ENCODE peak calls at places on chromosomes 1 and 21, in six cellular contexts. One of them, this sample, is unnamed.

GRCh38 chr1:2166695-2167094 is 27.9 kb downstream of the FAAP20 start:
- DNase-seq in mammary epithelial cell: no peak
- DNase-seq in DND-41: no peak
- DNase-seq in K562: no peak
- DNase-seq in kidney: no peak
- DNase-seq in fibroblast of lung: no peak
- DNase-seq in this sample: no peak

GRCh38 chr1:109883248-109883955 is 27.2 kb upstream of the CSF1 start:
- DNase-seq in mammary epithelial cell: no peak
- DNase-seq in DND-41: no peak
- DNase-seq in K562: no peak
- DNase-seq in kidney: no peak
- DNase-seq in fibroblast of lung: no peak
- DNase-seq in this sample: no peak

GRCh38 chr1:156172696-156173470 is 19.5 kb downstream of the SEMA4A start:
- DNase-seq in mammary epithelial cell: no peak
- DNase-seq in DND-41: no peak
- DNase-seq in K562: peak
- DNase-seq in kidney: no peak
- DNase-seq in fibroblast of lung: no peak
- DNase-seq in this sample: no peak

GRCh38 chr1:233675893-233676292 is 62.0 kb downstream of the KCNK1 start:
- DNase-seq in mammary epithelial cell: no peak
- DNase-seq in DND-41: no peak
- DNase-seq in K562: no peak
- DNase-seq in kidney: no peak
- DNase-seq in fibroblast of lung: no peak
- DNase-seq in this sample: no peak

GRCh38 chr1:26154750-26155149 is 4.1 kb upstream of the FAM110D start:
- DNase-seq in mammary epithelial cell: no peak
- DNase-seq in DND-41: no peak
- DNase-seq in K562: no peak
- DNase-seq in kidney: no peak
- DNase-seq in fibroblast of lung: no peak
- DNase-seq in this sample: no peak

GRCh38 chr1:11521605-11522399 is 42.8 kb downstream of the DISP3 start:
- DNase-seq in mammary epithelial cell: no peak
- DNase-seq in DND-41: no peak
- DNase-seq in K562: no peak
- DNase-seq in kidney: peak
- DNase-seq in fibroblast of lung: no peak
- DNase-seq in this sample: no peak

GRCh38 chr1:44112486-44112885 is 6.1 kb upstream of the KLF17 start:
- DNase-seq in mammary epithelial cell: no peak
- DNase-seq in DND-41: no peak
- DNase-seq in K562: no peak
- DNase-seq in kidney: no peak
- DNase-seq in fibroblast of lung: no peak
- DNase-seq in this sample: no peak

GRCh38 chr1:97006044-97006676 is 284.6 kb downstream of the PTBP2 start:
- DNase-seq in mammary epithelial cell: peak
- DNase-seq in DND-41: no peak
- DNase-seq in K562: no peak
- DNase-seq in kidney: no peak
- DNase-seq in fibroblast of lung: peak
- DNase-seq in this sample: no peak

GRCh38 chr1:1058921-1059493 is 15.1 kb downstream of the RNF223 start:
- DNase-seq in mammary epithelial cell: peak
- DNase-seq in DND-41: no peak
- DNase-seq in K562: peak
- DNase-seq in kidney: no peak
- DNase-seq in fibroblast of lung: no peak
- DNase-seq in this sample: no peak

GRCh38 chr1:164557270-164557669 is 1.7 kb upstream of the PBX1 start:
- DNase-seq in mammary epithelial cell: peak
- DNase-seq in DND-41: no peak
- DNase-seq in K562: no peak
- DNase-seq in kidney: no peak
- DNase-seq in fibroblast of lung: no peak
- DNase-seq in this sample: no peak

GRCh38 chr1:217138839-217139466 is 415.7 kb upstream of the ESRRG start:
- DNase-seq in mammary epithelial cell: no peak
- DNase-seq in DND-41: no peak
- DNase-seq in K562: no peak
- DNase-seq in kidney: peak
- DNase-seq in fibroblast of lung: no peak
- DNase-seq in this sample: no peak

GRCh38 chr1:220335668-220336067 is 63.4 kb upstream of the RAB3GAP2 start:
- DNase-seq in mammary epithelial cell: peak
- DNase-seq in DND-41: no peak
- DNase-seq in K562: no peak
- DNase-seq in kidney: no peak
- DNase-seq in fibroblast of lung: no peak
- DNase-seq in this sample: no peak

GRCh38 chr1:182303778-182304177 is 87.8 kb downstream of the GLUL start:
- DNase-seq in mammary epithelial cell: no peak
- DNase-seq in DND-41: no peak
- DNase-seq in K562: no peak
- DNase-seq in kidney: no peak
- DNase-seq in fibroblast of lung: no peak
- DNase-seq in this sample: no peak

GRCh38 chr21:42311816-42312625 is 3.2 kb downstream of the TFF3 start:
- DNase-seq in mammary epithelial cell: no peak
- DNase-seq in DND-41: no peak
- DNase-seq in K562: no peak
- DNase-seq in kidney: no peak
- DNase-seq in fibroblast of lung: no peak
- DNase-seq in this sample: peak

GRCh38 chr1:29719253-29719652 is 482.9 kb downstream of the PTPRU start:
- DNase-seq in mammary epithelial cell: peak
- DNase-seq in DND-41: no peak
- DNase-seq in K562: no peak
- DNase-seq in kidney: no peak
- DNase-seq in fibroblast of lung: no peak
- DNase-seq in this sample: no peak

GRCh38 chr1:216566809-216567208 is 143.6 kb upstream of the USH2A start:
- DNase-seq in mammary epithelial cell: peak
- DNase-seq in DND-41: no peak
- DNase-seq in K562: no peak
- DNase-seq in kidney: no peak
- DNase-seq in fibroblast of lung: peak
- DNase-seq in this sample: no peak

GRCh38 chr1:86429830-86430229 is 5.9 kb downstream of the CLCA2 start:
- DNase-seq in mammary epithelial cell: peak
- DNase-seq in DND-41: peak
- DNase-seq in K562: no peak
- DNase-seq in kidney: no peak
- DNase-seq in fibroblast of lung: peak
- DNase-seq in this sample: peak

GRCh38 chr1:94708811-94709210 is 111.3 kb upstream of the SLC44A3 start:
- DNase-seq in mammary epithelial cell: no peak
- DNase-seq in DND-41: no peak
- DNase-seq in K562: no peak
- DNase-seq in kidney: no peak
- DNase-seq in fibroblast of lung: no peak
- DNase-seq in this sample: no peak

GRCh38 chr1:219676012-219676770 is 63.3 kb upstream of the ZC3H11B start:
- DNase-seq in mammary epithelial cell: no peak
- DNase-seq in DND-41: no peak
- DNase-seq in K562: no peak
- DNase-seq in kidney: no peak
- DNase-seq in fibroblast of lung: no peak
- DNase-seq in this sample: no peak

GRCh38 chr1:39080884-39081265 is 54.7 kb downstream of the NDUFS5 start:
- DNase-seq in mammary epithelial cell: no peak
- DNase-seq in DND-41: no peak
- DNase-seq in K562: peak
- DNase-seq in kidney: peak
- DNase-seq in fibroblast of lung: no peak
- DNase-seq in this sample: no peak

GRCh38 chr21:16633851-16634521 is 878.9 kb upstream of the CXADR start:
- DNase-seq in mammary epithelial cell: no peak
- DNase-seq in DND-41: no peak
- DNase-seq in K562: no peak
- DNase-seq in kidney: no peak
- DNase-seq in fibroblast of lung: peak
- DNase-seq in this sample: no peak

GRCh38 chr1:228989176-228989575 is 253.9 kb downstream of the RHOU start:
- DNase-seq in mammary epithelial cell: no peak
- DNase-seq in DND-41: no peak
- DNase-seq in K562: no peak
- DNase-seq in kidney: no peak
- DNase-seq in fibroblast of lung: no peak
- DNase-seq in this sample: no peak

GRCh38 chr1:237562247-237562823 is 328.4 kb downstream of the ZP4 start:
- DNase-seq in mammary epithelial cell: peak
- DNase-seq in DND-41: no peak
- DNase-seq in K562: peak
- DNase-seq in kidney: no peak
- DNase-seq in fibroblast of lung: peak
- DNase-seq in this sample: no peak

GRCh38 chr1:109298666-109299086 is 8.1 kb downstream of the MYBPHL start:
- DNase-seq in mammary epithelial cell: peak
- DNase-seq in DND-41: no peak
- DNase-seq in K562: peak
- DNase-seq in kidney: peak
- DNase-seq in fibroblast of lung: no peak
- DNase-seq in this sample: no peak

GRCh38 chr1:111602974-111603373 is 16.6 kb upstream of the RAP1A start:
- DNase-seq in mammary epithelial cell: no peak
- DNase-seq in DND-41: no peak
- DNase-seq in K562: no peak
- DNase-seq in kidney: no peak
- DNase-seq in fibroblast of lung: no peak
- DNase-seq in this sample: no peak

GRCh38 chr1:67213164-67213563 is 46.9 kb downstream of the IL23R start:
- DNase-seq in mammary epithelial cell: no peak
- DNase-seq in DND-41: peak
- DNase-seq in K562: peak
- DNase-seq in kidney: no peak
- DNase-seq in fibroblast of lung: peak
- DNase-seq in this sample: no peak

GRCh38 chr1:186848509-186849130 is 19.9 kb downstream of the PLA2G4A start:
- DNase-seq in mammary epithelial cell: no peak
- DNase-seq in DND-41: no peak
- DNase-seq in K562: no peak
- DNase-seq in kidney: no peak
- DNase-seq in fibroblast of lung: no peak
- DNase-seq in this sample: no peak

GRCh38 chr21:42626171-42626570 is 27.2 kb upstream of the PDE9A start:
- DNase-seq in mammary epithelial cell: no peak
- DNase-seq in DND-41: no peak
- DNase-seq in K562: no peak
- DNase-seq in kidney: peak
- DNase-seq in fibroblast of lung: no peak
- DNase-seq in this sample: no peak

GRCh38 chr21:41219498-41220207 is 51.7 kb downstream of the BACE2 start:
- DNase-seq in mammary epithelial cell: peak
- DNase-seq in DND-41: no peak
- DNase-seq in K562: no peak
- DNase-seq in kidney: no peak
- DNase-seq in fibroblast of lung: no peak
- DNase-seq in this sample: no peak

DNA sequence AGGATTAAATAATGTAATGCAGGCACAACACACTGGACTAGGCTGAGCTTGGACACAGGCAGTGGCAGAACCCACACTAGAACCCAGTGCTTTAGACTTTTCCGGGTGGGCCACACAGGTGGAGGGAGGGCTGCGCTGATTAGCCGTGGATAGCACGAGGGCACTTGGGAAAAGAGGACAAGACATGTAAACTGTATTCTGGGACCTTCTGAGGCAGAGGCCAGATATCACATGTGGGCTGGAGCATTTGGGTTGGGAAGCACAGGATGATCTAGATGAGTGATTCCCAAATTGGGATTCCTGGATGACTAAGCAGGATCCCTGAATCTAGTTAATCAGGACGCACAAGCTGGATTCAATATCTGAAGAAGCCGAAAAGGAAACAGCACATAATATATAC is 20.3 kb upstream of the A3GALT2 start:
- DNase-seq in mammary epithelial cell: no peak
- DNase-seq in DND-41: no peak
- DNase-seq in K562: no peak
- DNase-seq in kidney: no peak
- DNase-seq in fibroblast of lung: no peak
- DNase-seq in this sample: no peak
- H3K4me3 ChIP-seq in mammary epithelial cell: no peak
- H3K4me3 ChIP-seq in DND-41: no peak
- H3K4me3 ChIP-seq in K562: no peak
- H3K4me3 ChIP-seq in kidney: no peak
- H3K4me3 ChIP-seq in fibroblast of lung: no peak
- H3K4me3 ChIP-seq in this sample: no peak

GRCh38 chr1:223129229-223129851 is 13.7 kb downstream of the TLR5 start:
- DNase-seq in mammary epithelial cell: no peak
- DNase-seq in DND-41: no peak
- DNase-seq in K562: peak
- DNase-seq in kidney: peak
- DNase-seq in fibroblast of lung: peak
- DNase-seq in this sample: peak
- TF ChIP-seq CTCF in mammary epithelial cell: peak
- TF ChIP-seq CTCF in DND-41: no peak
- TF ChIP-seq CTCF in K562: peak
- TF ChIP-seq CTCF in kidney: peak
- TF ChIP-seq CTCF in fibroblast of lung: peak
- TF ChIP-seq CTCF in this sample: peak

GRCh38 chr1:93347319-93347899 is 1.7 kb downstream of the DR1 start:
- DNase-seq in mammary epithelial cell: no peak
- DNase-seq in DND-41: no peak
- DNase-seq in K562: no peak
- DNase-seq in kidney: no peak
- DNase-seq in fibroblast of lung: no peak
- DNase-seq in this sample: no peak

GRCh38 chr1:93345633-93346471 is at the start of gene DR1:
- DNase-seq in mammary epithelial cell: peak
- DNase-seq in DND-41: peak
- DNase-seq in K562: peak
- DNase-seq in kidney: peak
- DNase-seq in fibroblast of lung: peak
- DNase-seq in this sample: peak

GRCh38 chr1:93346472-93346991 is 825 bp downstream of the DR1 start:
- DNase-seq in mammary epithelial cell: peak
- DNase-seq in DND-41: peak
- DNase-seq in K562: peak
- DNase-seq in kidney: no peak
- DNase-seq in fibroblast of lung: no peak
- DNase-seq in this sample: peak

GRCh38 chr1:93344886-93345632 is 648 bp upstream of the DR1 start:
- DNase-seq in mammary epithelial cell: no peak
- DNase-seq in DND-41: no peak
- DNase-seq in K562: no peak
- DNase-seq in kidney: no peak
- DNase-seq in fibroblast of lung: no peak
- DNase-seq in this sample: no peak

GRCh38 chr1:93344484-93344883 is 1.2 kb upstream of the DR1 start:
- DNase-seq in mammary epithelial cell: no peak
- DNase-seq in DND-41: no peak
- DNase-seq in K562: no peak
- DNase-seq in kidney: peak
- DNase-seq in fibroblast of lung: no peak
- DNase-seq in this sample: no peak
- H3K9ac ChIP-seq in mammary epithelial cell: no peak
- H3K9ac ChIP-seq in DND-41: no peak
- H3K9ac ChIP-seq in K562: peak
- H3K9ac ChIP-seq in kidney: no peak
- H3K9ac ChIP-seq in fibroblast of lung: no peak
- H3K9ac ChIP-seq in this sample: no peak

GRCh38 chr21:33240404-33240803 is 10.7 kb downstream of the IFNAR2 start:
- DNase-seq in mammary epithelial cell: no peak
- DNase-seq in DND-41: no peak
- DNase-seq in K562: no peak
- DNase-seq in kidney: no peak
- DNase-seq in fibroblast of lung: no peak
- DNase-seq in this sample: no peak
- H3K4me3 ChIP-seq in mammary epithelial cell: no peak
- H3K4me3 ChIP-seq in DND-41: no peak
- H3K4me3 ChIP-seq in K562: no peak
- H3K4me3 ChIP-seq in kidney: no peak
- H3K4me3 ChIP-seq in fibroblast of lung: no peak
- H3K4me3 ChIP-seq in this sample: no peak

This sample was measured in colonic mucosa.